ENCODE peak calls at places on chromosomes 11 and 22, in nine cellular contexts. V is stimulated activated CD8-positive, alpha-beta memory T cell treated with anti-CD3 and anti-CD28 coated beads, Interleukin-4, amount 100 ng/mL, for 1 hour; P is IMR-90; B is T-helper 1 cell; M is activated CD4-positive, alpha-beta T cell treated with anti-CD3 and anti-CD28 coated beads for 36 hours; Z is hepatocyte; F is stimulated activated effector memory CD8-positive, alpha-beta T cell treated with anti-CD3 and anti-CD28 coated beads, Interleukin-12 subunit alpha, Interleukin-12 subunit beta, amount 100 ng/mL, for 72 hours; U is NCI-H446; D is hippocampal formation. Q is an unnamed sample.

GRCh38 chr22:33332538-33332937 is 274.4 kb upstream of the SYN3 start:
- DNase-seq in V (no peak), P (no peak), B (no peak), M (no peak), Z (peak; percentile 47), F (no peak), U (no peak), D (no peak), Q (no peak)

GRCh38 chr22:39239561-39240423 is 5.0 kb downstream of the PDGFB start:
- DNase-seq in V (no peak), P (no peak), B (no peak), M (no peak), Z (no peak), F (no peak), U (no peak), D (no peak), Q (no peak)

GRCh38 chr11:93081694-93082093 is 112.2 kb downstream of the MTNR1B start:
- DNase-seq in V (no peak), P (no peak), B (no peak), M (no peak), Z (no peak), F (no peak), U (no peak), D (no peak), Q (no peak)

GRCh38 chr11:119797137-119797611 is 68.2 kb upstream of the NECTIN1 start:
- DNase-seq in V (no peak), P (no peak), B (no peak), M (no peak), Z (peak; percentile 28), F (no peak), U (no peak), D (no peak), Q (no peak)

GRCh38 chr22:29480512-29481264 is 670 bp downstream of the NEFH start:
- DNase-seq in V (no peak), P (peak; percentile 56), B (no peak), M (peak; percentile 57), Z (peak; percentile 66), F (peak; percentile 23), U (no peak), D (no peak), Q (peak; percentile 14)

GRCh38 chr11:76617553-76618265 is 52.8 kb downstream of the LRRC32 start:
- DNase-seq in V (no peak), P (peak; percentile 55), B (no peak), M (no peak), Z (no peak), F (no peak), U (no peak), D (no peak), Q (no peak)

GRCh38 chr22:25698986-25699385 is 43.0 kb upstream of the MYO18B start:
- DNase-seq in V (no peak), P (no peak), B (no peak), M (no peak), Z (no peak), F (no peak), U (no peak), D (no peak), Q (no peak)

GRCh38 chr22:35914665-35915476 is 113.8 kb downstream of the RBFOX2 start:
- DNase-seq in V (no peak), P (peak; percentile 91), B (no peak), M (no peak), Z (peak; percentile 90), F (no peak), U (peak; percentile 94), D (peak; percentile 97), Q (peak; percentile 82)

GRCh38 chr11:70456921-70457532 is 58.7 kb downstream of the CTTN start:
- DNase-seq in V (no peak), P (peak; percentile 31), B (no peak), M (peak; percentile 22), Z (no peak), F (no peak), U (no peak), D (no peak), Q (peak; percentile 9)

GRCh38 chr11:64007629-64008282 is 21.5 kb downstream of the OTUB1 start:
- DNase-seq in V (no peak), P (no peak), B (no peak), M (peak; percentile 23), Z (peak; percentile 85), F (no peak), U (no peak), D (peak; percentile 33), Q (no peak)

GRCh38 chr11:47461876-47462275 is 12.9 kb upstream of the RAPSN start:
- DNase-seq in V (no peak), P (no peak), B (no peak), M (no peak), Z (no peak), F (no peak), U (no peak), D (no peak), Q (no peak)

GRCh38 chr11:128334311-128335044 is 252.9 kb downstream of the ETS1 start:
- DNase-seq in V (no peak), P (no peak), B (no peak), M (no peak), Z (peak; percentile 42), F (no peak), U (no peak), D (no peak), Q (no peak)

GRCh38 chr11:23278121-23278520 is 417.8 kb upstream of the CCDC179 start:
- DNase-seq in V (no peak), P (peak; percentile 81), B (no peak), M (no peak), Z (no peak), F (no peak), U (no peak), D (no peak), Q (no peak)

GRCh38 chr22:25213221-25213620 is 6.2 kb upstream of the CRYBB2 start:
- DNase-seq in V (no peak), P (no peak), B (no peak), M (no peak), Z (no peak), F (no peak), U (no peak), D (no peak), Q (no peak)

GRCh38 chr11:45333506-45333971 is 47.4 kb upstream of the SYT13 start:
- DNase-seq in V (no peak), P (peak; percentile 65), B (no peak), M (peak; percentile 29), Z (peak; percentile 47), F (no peak), U (no peak), D (no peak), Q (no peak)

GRCh38 chr22:48476599-48476998 is 1351.1 kb downstream of the BRD1 start:
- DNase-seq in V (no peak), P (no peak), B (no peak), M (no peak), Z (no peak), F (no peak), U (no peak), D (no peak), Q (no peak)

GRCh38 chr11:72703281-72704008 is 29.2 kb upstream of the PDE2A start:
- DNase-seq in V (no peak), P (peak; percentile 63), B (no peak), M (no peak), Z (peak; percentile 69), F (no peak), U (no peak), D (no peak), Q (no peak)

GRCh38 chr11:64306563-64306875 is 1.2 kb downstream of the ESRRA start:
- DNase-seq in V (no peak), P (no peak), B (no peak), M (no peak), Z (no peak), F (no peak), U (no peak), D (no peak), Q (no peak)

GRCh38 chr11:1876361-1877063 is 15.2 kb downstream of the PRR33 start:
- DNase-seq in V (no peak), P (no peak), B (peak; percentile 5), M (peak; percentile 49), Z (peak; percentile 79), F (no peak), U (no peak), D (no peak), Q (no peak)

GRCh38 chr11:114746013-114746412 is 67.7 kb downstream of the NXPE2 start:
- DNase-seq in V (no peak), P (no peak), B (no peak), M (no peak), Z (no peak), F (no peak), U (no peak), D (no peak), Q (no peak)

GRCh38 chr11:109237636-109238035 is 184.4 kb upstream of the C11orf87 start:
- DNase-seq in V (no peak), P (no peak), B (no peak), M (no peak), Z (no peak), F (no peak), U (no peak), D (no peak), Q (no peak)

GRCh38 chr11:133745791-133746190 is 99.5 kb downstream of the SPATA19 start:
- DNase-seq in V (no peak), P (no peak), B (no peak), M (no peak), Z (no peak), F (no peak), U (no peak), D (peak; percentile 20), Q (no peak)

GRCh38 chr11:57638005-57638760 is 11.5 kb downstream of the YPEL4 start:
- DNase-seq in V (no peak), P (peak; percentile 84), B (no peak), M (peak; percentile 41), Z (peak; percentile 90), F (no peak), U (peak; percentile 83), D (peak; percentile 66), Q (peak; percentile 60)

GRCh38 chr11:62439785-62440602 is 21.2 kb downstream of the SCGB1A1 start:
- DNase-seq in V (no peak), P (peak; percentile 77), B (no peak), M (no peak), Z (no peak), F (no peak), U (no peak), D (no peak), Q (no peak)

GRCh38 chr11:72741429-72741833 is 10.8 kb downstream of the ARAP1 start:
- DNase-seq in V (no peak), P (no peak), B (no peak), M (no peak), Z (peak; percentile 64), F (no peak), U (no peak), D (no peak), Q (no peak)

GRCh38 chr11:122619757-122620156 is 35.8 kb upstream of the UBASH3B start:
- DNase-seq in V (no peak), P (no peak), B (no peak), M (no peak), Z (no peak), F (no peak), U (no peak), D (no peak), Q (no peak)

GRCh38 chr22:50146440-50147228 is 23.9 kb upstream of the PANX2 start:
- DNase-seq in V (no peak), P (peak; percentile 71), B (no peak), M (no peak), Z (peak; percentile 68), F (no peak), U (no peak), D (peak; percentile 76), Q (peak; percentile 46)

GRCh38 chr11:65301491-65302329 is 13.0 kb upstream of the CDC42EP2 start:
- DNase-seq in V (no peak), P (peak; percentile 50), B (no peak), M (no peak), Z (peak; percentile 80), F (no peak), U (no peak), D (peak; percentile 47), Q (peak; percentile 39)

GRCh38 chr11:61747389-61748285 is 4.8 kb upstream of the MYRF start:
- DNase-seq in V (no peak), P (peak; percentile 59), B (no peak), M (peak; percentile 75), Z (peak; percentile 89), F (peak; percentile 60), U (no peak), D (peak; percentile 78), Q (peak; percentile 85)

GRCh38 chr11:130782361-130783221 is 133.7 kb downstream of the SNX19 start:
- DNase-seq in V (no peak), P (peak; percentile 52), B (no peak), M (no peak), Z (no peak), F (no peak), U (no peak), D (no peak), Q (no peak)

GRCh38 chr22:44037519-44038370 is 13.6 kb downstream of the PARVB start:
- DNase-seq in V (no peak), P (peak; percentile 97), B (no peak), M (no peak), Z (peak; percentile 58), F (no peak), U (peak; percentile 63), D (no peak), Q (no peak)